ENCODE peak calls at places on chromosome 19, in eight cellular contexts. A, J, O, R, P, Y, G and X are unnamed samples.

GRCh38 chr19:5968431-5969373 is 9.2 kb downstream of the RANBP3 start:
- DNase-seq in G (no peak), P (no peak), O (no peak), J (no peak), R (peak), Y (no peak), A (no peak), X (peak)

GRCh38 chr19:35008891-35009341 is 8.8 kb downstream of the GRAMD1A start:
- DNase-seq in J (no peak), O (no peak), P (no peak), Y (no peak), R (no peak), G (no peak), A (no peak), X (no peak)

GRCh38 chr19:23283925-23284324 is 33.7 kb upstream of the ZNF724 start:
- DNase-seq in A (peak), J (no peak), Y (peak), G (no peak), O (no peak), P (peak), R (peak), X (peak)

GRCh38 chr19:3606690-3607289 is at the start of gene TBXA2R:
- DNase-seq in J (peak), R (peak), A (peak), G (peak), O (no peak), Y (peak), P (no peak), X (peak)

GRCh38 chr19:51971624-51972023 is 15.0 kb downstream of the ZNF350 start:
- DNase-seq in A (no peak), Y (no peak), R (no peak), J (no peak), P (no peak), G (no peak), O (no peak), X (peak)

GRCh38 chr19:2061093-2061935 is 10.3 kb upstream of the MKNK2 start:
- DNase-seq in O (peak), Y (peak), P (peak), R (peak), J (peak), A (peak), G (peak), X (peak)

GRCh38 chr19:38663156-38663651 is 15.8 kb downstream of the ACTN4 start:
- DNase-seq in A (no peak), G (no peak), Y (no peak), R (no peak), J (no peak), P (no peak), O (no peak), X (no peak)

GRCh38 chr19:4474504-4475136 is 2.5 kb downstream of the HDGFL2 start:
- DNase-seq in R (peak), A (no peak), G (no peak), P (peak), J (peak), O (no peak), Y (no peak), X (peak)

GRCh38 chr19:28526042-28526441 is 686.9 kb downstream of the UQCRFS1 start:
- DNase-seq in Y (no peak), G (no peak), P (no peak), J (no peak), O (no peak), R (no peak), A (no peak), X (no peak)

GRCh38 chr19:56309511-56310185 is 5.0 kb downstream of the ZSCAN5A start:
- DNase-seq in Y (no peak), P (peak), G (no peak), O (no peak), J (no peak), A (no peak), R (peak), X (no peak)

GRCh38 chr19:47379398-47379938 is 30.4 kb downstream of the DHX34 start:
- DNase-seq in P (no peak), Y (no peak), J (no peak), G (no peak), R (no peak), A (no peak), O (no peak), X (no peak)

GRCh38 chr19:31338069-31338767 is 11.0 kb downstream of the TSHZ3 start:
- DNase-seq in J (no peak), A (peak), P (peak), R (no peak), G (peak), Y (peak), O (no peak), X (peak)

GRCh38 chr19:38252935-38253691 is 3.1 kb downstream of the PPP1R14A start:
- DNase-seq in P (no peak), A (no peak), Y (peak), O (no peak), G (no peak), R (no peak), J (no peak), X (no peak)

GRCh38 chr19:50695251-50696064 is 24.1 kb downstream of the SHANK1 start:
- DNase-seq in P (peak), A (no peak), J (no peak), Y (no peak), O (no peak), G (no peak), R (peak), X (no peak)

GRCh38 chr19:15812059-15812722 is 3.3 kb downstream of the OR10H1 start:
- DNase-seq in Y (no peak), J (no peak), O (peak), P (no peak), R (no peak), G (peak), A (peak), X (no peak)

GRCh38 chr19:45767881-45768643 is 990 bp downstream of the SIX5 start:
- DNase-seq in Y (peak), G (peak), A (peak), P (peak), R (peak), O (peak), J (no peak), X (peak)

GRCh38 chr19:2051771-2052704 is 994 bp upstream of the MKNK2 start:
- DNase-seq in G (peak), A (no peak), J (no peak), Y (no peak), R (no peak), P (no peak), O (no peak), X (no peak)

GRCh38 chr19:41872384-41872774 is 4.7 kb upstream of the CD79A start:
- DNase-seq in A (no peak), O (no peak), R (peak), J (no peak), G (no peak), Y (no peak), P (no peak), X (no peak)

GRCh38 chr19:16591803-16592556 is 19.8 kb upstream of the SLC35E1 start:
- DNase-seq in R (no peak), A (no peak), O (no peak), G (no peak), P (no peak), J (no peak), Y (no peak), X (no peak)

GRCh38 chr19:5983367-5983955 is 5.5 kb upstream of the RANBP3 start:
- DNase-seq in A (no peak), Y (no peak), P (no peak), J (no peak), R (no peak), O (no peak), G (peak), X (no peak)

GRCh38 chr19:10219678-10220077 is 11.5 kb downstream of the S1PR2 start:
- DNase-seq in A (no peak), J (no peak), P (no peak), G (no peak), Y (no peak), O (peak), R (peak), X (no peak)

GRCh38 chr19:35509018-35509652 is 4.3 kb downstream of the DMKN start:
- DNase-seq in G (no peak), J (no peak), Y (no peak), P (no peak), R (peak), O (no peak), A (no peak), X (no peak)